ENCODE peak calls at places on chromosome 4, in five cellular contexts. O is Panc1, I is breast epithelium, X is HCT116, V is esophagus muscularis mucosa. L is an unnamed sample.
A peak's percentile ranks its signal among the peaks of the same experiment; 100 is the strongest.

GRCh38 chr4:150582881-150583286 is 933 bp downstream of the MAB21L2 start:
- DNase-seq in O (no peak), I (no peak), X (no peak), V (no peak), L (no peak)

GRCh38 chr4:180811556-180811955 is 1431.6 kb upstream of the TENM3 start:
- DNase-seq in O (no peak), I (no peak), X (no peak), V (no peak), L (no peak)

GRCh38 chr4:89254847-89255246 is 52.8 kb downstream of the GPRIN3 start:
- DNase-seq in O (no peak), I (no peak), X (peak; percentile 37), V (no peak), L (peak; percentile 12)

GRCh38 chr4:108168213-108168671 is 490 bp downstream of the LEF1 start:
- DNase-seq in O (no peak), I (no peak), X (no peak), V (no peak), L (no peak)

GRCh38 chr4:14856076-14856926 is 146.0 kb upstream of the CPEB2 start:
- DNase-seq in O (peak; percentile 55), I (no peak), X (peak; percentile 86), V (no peak), L (peak; percentile 4)

GRCh38 chr4:150750824-150751223 is 168.9 kb downstream of the MAB21L2 start:
- DNase-seq in O (no peak), I (no peak), X (no peak), V (no peak), L (no peak)

GRCh38 chr4:19651481-19651880 is 600.2 kb upstream of the SLIT2 start:
- DNase-seq in O (no peak), I (no peak), X (no peak), V (no peak), L (no peak)

GRCh38 chr4:7559741-7560376 is 125.1 kb upstream of the PSAPL1 start:
- DNase-seq in O (no peak), I (no peak), X (no peak), V (no peak), L (peak; percentile 13)

GRCh38 chr4:132227349-132228165 is 921.5 kb upstream of the PCDH10 start:
- DNase-seq in O (no peak), I (no peak), X (peak; percentile 51), V (no peak), L (peak; percentile 60)

GRCh38 chr4:128386761-128387599 is 99.4 kb upstream of the PGRMC2 start:
- DNase-seq in O (peak; percentile 54), I (peak; percentile 92), X (peak; percentile 67), V (peak; percentile 98), L (no peak)

GRCh38 chr4:40299704-40300336 is 35.3 kb upstream of the CHRNA9 start:
- DNase-seq in O (no peak), I (no peak), X (no peak), V (no peak), L (no peak)

GRCh38 chr4:17681921-17682566 is 67.6 kb downstream of the MED28 start:
- DNase-seq in O (no peak), I (no peak), X (no peak), V (no peak), L (no peak)

GRCh38 chr4:177315767-177316490 is 6.3 kb downstream of the NEIL3 start:
- DNase-seq in O (no peak), I (no peak), X (no peak), V (no peak), L (no peak)

GRCh38 chr4:146132445-146132844 is 43.1 kb upstream of the LSM6 start:
- DNase-seq in O (no peak), I (no peak), X (no peak), V (peak; percentile 29), L (no peak)

GRCh38 chr4:153771058-153771457 is 11.2 kb upstream of the RNF175 start:
- DNase-seq in O (no peak), I (no peak), X (no peak), V (no peak), L (no peak)

GRCh38 chr4:75555294-75556164 is at the start of gene ODAPH:
- DNase-seq in O (no peak), I (no peak), X (no peak), V (no peak), L (no peak)

GRCh38 chr4:48493485-48494100 is 3.5 kb downstream of the ZAR1 start:
- DNase-seq in O (no peak), I (no peak), X (no peak), V (no peak), L (no peak)

GRCh38 chr4:72525938-72526337 is 43.1 kb downstream of the ADAMTS3 start:
- DNase-seq in O (no peak), I (no peak), X (no peak), V (no peak), L (no peak)

GRCh38 chr4:53716011-53716410 is 124.7 kb upstream of the LNX1 start:
- DNase-seq in O (no peak), I (no peak), X (no peak), V (peak; percentile 39), L (no peak)

GRCh38 chr4:143564472-143564871 is 51.0 kb downstream of the SMARCA5 start:
- DNase-seq in O (no peak), I (no peak), X (no peak), V (no peak), L (no peak)

GRCh38 chr4:174069848-174070330 is 213.6 kb downstream of the FBXO8 start:
- DNase-seq in O (no peak), I (no peak), X (no peak), V (no peak), L (no peak)

GRCh38 chr4:188779586-188779985 is 640.3 kb downstream of the TRIML1 start:
- DNase-seq in O (no peak), I (no peak), X (no peak), V (no peak), L (no peak)

GRCh38 chr4:153148796-153149195 is 55.4 kb upstream of the TRIM2 start:
- DNase-seq in O (no peak), I (no peak), X (no peak), V (no peak), L (no peak)

GRCh38 chr4:20254517-20255250 is 3.0 kb downstream of the SLIT2 start:
- DNase-seq in O (no peak), I (peak; percentile 49), X (no peak), V (no peak), L (no peak)

GRCh38 chr4:76677571-76678326 is 220.2 kb downstream of the SOWAHB start:
- DNase-seq in O (no peak), I (no peak), X (no peak), V (no peak), L (no peak)
- TF ChIP-seq POLR2AphosphoS5 in O (no peak), I (no peak), X (no peak), V (no peak), L (no peak)

DNA sequence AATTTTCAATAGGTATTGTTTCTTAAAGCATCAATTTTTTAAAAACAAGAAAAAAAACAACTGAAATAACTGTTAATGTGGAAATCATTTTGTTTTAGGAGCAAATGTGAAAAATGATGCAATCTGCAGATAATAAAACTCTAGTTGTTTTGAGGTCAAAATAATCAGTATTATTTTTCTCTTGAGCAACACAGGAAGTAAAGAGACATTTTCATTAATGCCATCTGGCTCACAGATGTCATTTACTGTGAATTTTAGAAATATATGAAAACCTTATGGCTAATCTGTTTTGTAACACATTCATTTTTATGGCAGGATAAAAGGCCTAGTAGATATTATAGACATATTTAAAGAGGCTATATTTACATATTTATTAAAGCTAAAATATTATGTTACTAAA is 141.6 kb downstream of the PCDH18 start:
- DNase-seq in O (no peak), I (no peak), X (no peak), V (no peak), L (no peak)
- TF ChIP-seq POLR2AphosphoS5 in O (no peak), I (no peak), X (no peak), V (no peak), L (no peak)

DNA sequence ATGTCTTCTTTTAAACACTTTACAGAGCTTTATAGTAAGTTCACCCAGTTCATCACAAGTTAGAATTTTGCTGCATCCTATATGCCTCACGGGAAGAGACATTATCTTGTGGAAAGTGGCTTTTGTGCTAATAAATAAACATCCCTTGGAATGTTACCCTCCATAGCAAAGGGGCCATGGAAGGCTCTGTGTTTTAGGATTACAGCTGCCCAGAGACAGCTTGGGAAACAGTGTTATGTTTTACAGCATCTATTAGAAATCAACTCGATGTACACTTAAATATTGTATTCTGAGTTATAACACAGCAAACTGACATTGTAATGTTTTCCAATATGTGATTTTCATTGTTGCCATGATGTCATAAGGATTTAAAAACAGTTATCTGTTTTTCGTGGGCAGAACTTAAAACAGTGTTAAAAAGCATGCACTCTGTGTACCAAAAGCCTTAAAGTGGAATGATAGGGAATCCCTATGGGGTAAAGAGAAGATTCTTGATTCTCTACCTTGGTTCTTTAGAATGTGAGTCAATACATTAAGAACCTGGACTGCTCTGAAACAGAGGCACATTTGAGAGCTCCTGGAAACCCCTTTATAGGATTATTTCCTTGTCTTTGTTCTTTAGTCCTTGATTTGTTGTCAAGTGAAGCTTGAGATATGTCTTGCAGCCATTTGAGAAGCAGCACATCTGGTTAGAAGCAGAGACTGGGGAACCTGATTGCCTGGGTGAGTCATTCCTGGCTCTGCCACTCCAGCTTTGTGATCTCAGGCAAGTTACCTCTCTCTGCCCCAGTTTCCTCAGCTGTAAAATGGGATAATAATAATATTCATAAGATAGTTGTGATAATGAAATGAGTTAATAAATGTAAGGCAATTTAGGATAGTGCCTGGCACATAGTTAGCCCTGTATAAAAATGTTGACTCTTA is 41.6 kb downstream of the ARHGAP10 start:
- DNase-seq in O (no peak), I (no peak), X (no peak), V (no peak), L (no peak)
- TF ChIP-seq POLR2AphosphoS5 in O (no peak), I (no peak), X (no peak), V (no peak), L (no peak)

GRCh38 chr4:138832563-138832962 is 183.0 kb upstream of the NOCT start:
- DNase-seq in O (no peak), I (no peak), X (no peak), V (no peak), L (no peak)
- TF ChIP-seq POLR2AphosphoS5 in O (no peak), I (no peak), X (no peak), V (no peak), L (no peak)

GRCh38 chr4:5712931-5713330 is 1.9 kb downstream of the EVC start:
- DNase-seq in O (no peak), I (no peak), X (no peak), V (no peak), L (no peak)

GRCh38 chr4:5711479-5712184 is 631 bp downstream of the EVC start:
- DNase-seq in O (no peak), I (no peak), X (no peak), V (no peak), L (peak; percentile 15)

GRCh38 chr4:5712517-5712916 is 1.5 kb downstream of the EVC start:
- DNase-seq in O (no peak), I (no peak), X (no peak), V (no peak), L (no peak)

GRCh38 chr4:5710065-5710961 is 688 bp upstream of the EVC start:
- DNase-seq in O (no peak), I (no peak), X (no peak), V (no peak), L (peak; percentile 20)

DNA sequence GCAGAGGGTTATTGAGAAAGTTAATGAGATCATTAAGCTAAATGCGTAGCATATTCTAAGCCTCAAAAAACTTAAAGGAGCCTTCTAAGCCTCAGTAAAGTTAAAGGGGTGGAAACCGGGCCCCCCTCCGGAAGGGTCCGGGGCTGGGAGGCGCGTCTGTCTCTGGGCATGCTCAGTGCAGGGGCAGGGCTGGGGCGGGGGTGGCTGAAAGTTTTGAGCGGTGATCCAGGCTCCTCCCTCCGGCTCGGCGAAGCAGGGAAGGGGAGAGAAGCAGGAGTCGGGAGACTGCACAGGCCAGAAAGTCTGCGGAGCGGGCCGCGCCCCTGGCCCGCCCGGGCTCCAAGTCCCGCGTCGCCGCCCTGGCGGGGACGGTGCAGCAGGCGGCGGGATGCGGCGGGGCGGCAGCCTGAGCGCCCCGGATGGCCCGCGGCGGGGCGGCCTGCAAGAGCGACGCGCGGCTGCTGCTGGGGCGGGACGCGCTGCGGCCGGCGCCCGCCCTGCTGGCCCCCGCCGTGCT is at the start of gene EVC:
- DNase-seq in O (no peak), I (peak; percentile 75), X (no peak), V (peak; percentile 94), L (peak; percentile 54)
- TF ChIP-seq POLR2AphosphoS5 in O (no peak), I (no peak), X (no peak), V (peak; percentile 59), L (peak; percentile 43)